ENCODE peak calls at places on chromosomes 3 and 15, in four cellular contexts. F is CD8-positive, alpha-beta memory T cell; U is spleen; O is cardiac muscle cell. J is an unnamed sample.

GRCh38 chr3:161474691-161475090 is 21.9 kb upstream of the OTOL1 start:
- DNase-seq in F (no peak), O (no peak), U (no peak), J (no peak)

GRCh38 chr3:154018100-154018696 is 103.0 kb upstream of the ARHGEF26 start:
- DNase-seq in F (no peak), U (peak; percentile 49), O (peak; percentile 43), J (peak; percentile 43)

GRCh38 chr15:33067456-33067855 is 127.1 kb downstream of the FMN1 start:
- DNase-seq in F (no peak), O (peak; percentile 6), U (no peak), J (no peak)

GRCh38 chr3:107218864-107219269 is 158.4 kb upstream of the CCDC54 start:
- DNase-seq in F (no peak), O (no peak), U (no peak), J (no peak)

GRCh38 chr3:11818033-11818432 is 28.7 kb downstream of the TAMM41 start:
- DNase-seq in O (no peak), F (no peak), U (no peak), J (no peak)

GRCh38 chr15:69996842-69997478 is 100.8 kb downstream of the TLE3 start:
- DNase-seq in U (peak; percentile 49), O (no peak), F (no peak), J (no peak)

GRCh38 chr3:73026702-73027101 is 30.1 kb downstream of the PPP4R2 start:
- DNase-seq in O (no peak), U (no peak), F (no peak), J (no peak)

GRCh38 chr3:189389346-189389745 is 217.6 kb downstream of the TPRG1 start:
- DNase-seq in F (no peak), U (no peak), O (peak; percentile 16), J (no peak)

GRCh38 chr3:171181907-171182690 is 155.6 kb upstream of the SLC2A2 start:
- DNase-seq in U (no peak), F (no peak), O (peak; percentile 79), J (no peak)

GRCh38 chr3:39639344-39640236 is 169.8 kb upstream of the MYRIP start:
- DNase-seq in O (peak; percentile 94), U (no peak), F (no peak), J (no peak)

GRCh38 chr3:144879701-144880100 is 908.1 kb downstream of the DIPK2A start:
- DNase-seq in U (no peak), F (no peak), O (no peak), J (no peak)

GRCh38 chr3:172561894-172562664 is 38.8 kb upstream of the TNFSF10 start:
- DNase-seq in F (no peak), O (no peak), U (no peak), J (no peak)

GRCh38 chr3:7693976-7694375 is 807.6 kb upstream of the LMCD1 start:
- DNase-seq in O (no peak), U (no peak), F (no peak), J (no peak)
- H3K9me3 ChIP-seq in O (no peaks in the 10 kb centered on the region), U (no peaks in the 10 kb centered on the region), F (no peaks in the 10 kb centered on the region), J (no peaks in the 10 kb centered on the region)

DNA sequence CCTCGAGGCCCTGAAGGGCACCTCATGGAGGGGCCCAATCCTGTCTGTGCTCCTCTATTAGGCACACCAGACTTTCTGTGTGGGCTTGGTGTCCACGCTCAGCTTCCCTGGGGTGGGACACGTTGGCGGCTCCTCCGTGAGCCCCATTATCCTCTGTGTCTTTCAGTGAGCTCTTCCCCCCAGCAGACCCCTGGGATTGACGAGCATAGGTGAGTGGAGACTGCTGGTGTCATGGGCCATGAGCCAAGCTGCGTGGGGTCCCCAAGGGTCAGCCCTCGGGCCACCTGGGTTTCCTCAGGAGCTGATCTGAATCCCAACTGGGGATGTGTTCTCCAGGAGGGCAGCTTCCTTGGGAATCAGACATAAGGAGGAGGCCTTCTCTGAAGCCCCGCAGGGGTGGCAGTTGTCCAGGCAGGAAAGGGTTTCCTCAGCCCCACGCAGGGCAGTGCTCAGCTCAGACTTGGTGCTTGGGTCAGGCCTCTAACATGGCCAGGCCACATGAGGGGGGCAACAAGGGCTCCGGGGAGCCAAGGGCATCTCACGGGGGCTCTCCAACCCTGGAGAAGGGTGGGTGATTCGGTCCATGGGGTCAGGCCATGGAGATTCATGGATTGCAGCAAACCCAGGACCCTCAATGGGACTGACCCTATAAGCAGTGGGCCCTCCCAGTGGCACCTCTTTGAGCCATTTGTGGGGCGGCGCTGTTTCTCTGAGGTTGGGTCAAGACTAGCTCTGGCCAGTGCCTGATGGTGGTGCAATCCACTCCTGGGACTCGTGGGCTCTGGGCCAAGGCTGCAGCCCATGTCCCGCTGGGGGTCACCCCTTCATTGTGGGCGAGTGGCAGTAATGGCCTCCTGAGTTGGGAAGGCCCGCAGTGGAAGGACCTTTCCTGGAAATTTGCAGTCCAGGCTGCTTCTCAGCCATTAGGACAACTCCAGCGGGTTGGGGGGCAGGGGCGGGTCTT is 222.5 kb downstream of the SNRPN start:
- DNase-seq in F (no peak), O (no peak), U (peak; percentile 51), J (peak; percentile 3)
- H3K9me3 ChIP-seq in F (peaks cover 6% of the 10 kb centered on the region), O (no peaks in the 10 kb centered on the region), U (peaks cover 100% of the 10 kb centered on the region), J (no peaks in the 10 kb centered on the region)

DNA sequence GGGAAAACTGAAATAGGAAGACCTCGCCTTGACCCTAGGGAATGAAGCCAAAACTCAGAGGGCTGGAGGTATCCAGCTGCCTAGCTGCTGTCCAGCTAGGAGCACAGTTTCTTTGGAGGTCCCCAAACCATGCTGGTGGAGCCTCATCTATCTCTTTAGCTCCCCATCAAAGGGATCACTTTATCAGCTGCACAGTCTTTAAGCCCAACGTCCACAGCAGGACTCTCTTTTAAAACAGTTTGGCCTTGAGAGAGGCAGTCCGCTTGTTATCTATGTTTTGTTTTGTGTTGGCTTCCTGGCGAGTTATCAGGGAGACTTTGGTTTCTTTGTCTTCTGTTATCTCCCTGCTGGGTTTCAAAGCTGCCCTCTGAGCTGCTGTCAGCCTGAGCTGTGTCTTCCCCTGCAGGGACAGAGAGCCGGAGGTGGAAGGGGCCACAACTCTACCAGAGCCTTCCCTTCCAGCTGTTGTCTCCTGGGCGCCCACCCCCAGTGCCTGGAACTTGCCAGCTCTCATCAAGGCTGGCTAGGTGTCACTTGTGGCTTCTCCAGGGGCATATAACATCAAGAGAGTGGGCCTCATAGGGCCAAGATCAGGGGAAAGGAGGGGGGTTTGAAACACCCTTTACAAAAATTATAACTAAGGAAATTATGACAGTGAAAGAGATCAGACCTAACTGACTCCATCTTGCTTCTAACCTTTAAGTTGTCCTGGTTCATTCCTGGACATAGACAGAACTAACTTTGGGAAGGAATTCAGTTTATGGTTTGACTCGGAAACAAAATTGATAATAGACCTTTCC is 61.4 kb upstream of the C15orf39 start:
- DNase-seq in U (no peak), F (no peak), O (peak; percentile 28), J (no peak)
- H3K9me3 ChIP-seq in U (peaks cover 46% of the 10 kb centered on the region), F (peaks cover 21% of the 10 kb centered on the region), O (no peaks in the 10 kb centered on the region), J (peaks cover 37% of the 10 kb centered on the region)

DNA sequence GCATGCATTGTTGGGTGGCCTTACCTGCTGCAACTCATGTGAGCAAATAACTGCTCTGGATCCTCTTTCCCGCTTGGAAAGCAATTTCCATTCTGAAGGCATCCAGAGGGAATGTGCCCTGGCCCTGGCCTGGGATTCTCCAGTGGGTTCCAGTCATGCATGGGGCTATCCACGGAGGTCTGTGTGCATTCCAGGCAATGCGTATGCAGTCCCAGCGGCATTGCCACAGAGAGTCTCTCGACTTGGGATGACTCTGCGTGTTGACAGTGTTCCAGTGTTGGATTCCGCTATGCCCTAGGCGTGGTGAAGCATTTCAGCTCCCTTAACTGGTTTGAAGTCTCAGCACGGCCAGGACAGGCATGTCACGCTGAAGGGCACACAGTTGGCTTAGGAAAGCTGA is 113.9 kb downstream of the SNRPN start:
- DNase-seq in F (peak; percentile 3), U (no peak), O (no peak), J (no peak)
- H3K9me3 ChIP-seq in F (peaks cover 100% of the 10 kb centered on the region), U (peaks cover 100% of the 10 kb centered on the region), O (peaks cover 30% of the 10 kb centered on the region), J (peaks cover 9% of the 10 kb centered on the region)

DNA sequence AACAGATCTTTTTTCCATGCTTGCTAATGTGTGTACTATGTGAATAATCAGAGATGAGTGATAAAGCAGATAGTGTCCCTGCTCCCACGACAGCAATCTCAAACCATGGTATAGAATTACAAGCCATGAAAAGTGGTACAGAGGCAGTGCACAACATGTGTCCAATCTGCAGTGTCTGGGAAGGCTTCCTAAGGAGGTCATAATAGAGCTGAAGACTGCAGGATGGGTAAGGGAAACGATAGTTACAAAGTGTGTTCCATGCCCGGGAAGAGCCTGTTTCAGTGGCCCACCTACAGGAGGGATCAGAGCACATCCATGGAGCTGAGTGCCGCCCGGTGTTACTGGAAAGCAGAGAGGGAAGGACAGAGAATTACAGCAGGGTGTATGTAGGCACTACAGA is 48.9 kb downstream of the PAK2 start:
- DNase-seq in U (no peak), O (peak; percentile 6), F (no peak), J (no peak)
- H3K9me3 ChIP-seq in U (no peaks in the 10 kb centered on the region), O (no peaks in the 10 kb centered on the region), F (no peaks in the 10 kb centered on the region), J (no peaks in the 10 kb centered on the region)

GRCh38 chr3:21256932-21257331 is 494.1 kb downstream of the ZNF385D start:
- DNase-seq in F (no peak), U (no peak), O (peak; percentile 29), J (no peak)

GRCh38 chr3:21260507-21260906 is 490.5 kb downstream of the ZNF385D start:
- DNase-seq in O (no peak), U (no peak), F (no peak), J (no peak)
- H3K9me3 ChIP-seq in O (no peaks in the 10 kb centered on the region), U (peaks cover 3% of the 10 kb centered on the region), F (no peaks in the 10 kb centered on the region), J (no peaks in the 10 kb centered on the region)

DNA sequence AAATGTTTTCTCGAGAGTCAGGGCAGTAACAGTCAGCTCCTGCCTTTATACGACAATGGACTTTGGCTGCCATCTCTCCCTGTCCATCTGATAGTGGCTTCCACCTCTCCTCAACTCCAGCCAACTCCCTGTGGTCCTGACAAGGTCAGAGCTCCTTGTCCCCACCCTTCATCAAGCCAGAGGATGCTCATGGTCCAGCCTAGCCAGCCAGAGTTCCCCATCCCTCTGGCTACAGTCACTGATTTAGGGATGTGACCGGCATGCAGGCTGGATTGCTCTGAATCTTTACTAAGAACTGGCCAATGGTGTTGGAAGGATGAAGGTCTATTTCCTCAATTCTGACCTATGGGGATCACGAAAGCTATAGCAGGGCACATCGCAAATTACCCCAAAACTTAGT is 156.1 kb downstream of the OR4M2 start:
- DNase-seq in F (peak; percentile 39), O (no peak), U (peak; percentile 36), J (no peak)
- H3K9me3 ChIP-seq in F (no peaks in the 10 kb centered on the region), O (peaks cover 9% of the 10 kb centered on the region), U (no peaks in the 10 kb centered on the region), J (peaks cover 70% of the 10 kb centered on the region)

GRCh38 chr3:194471863-194472262 is 14.9 kb downstream of the ATP13A3 start:
- DNase-seq in U (no peak), O (no peak), F (no peak), J (no peak)

GRCh38 chr3:194469977-194470376 is 16.8 kb downstream of the ATP13A3 start:
- DNase-seq in U (no peak), O (no peak), F (no peak), J (peak; percentile 82)

GRCh38 chr3:194470615-194471014 is 16.2 kb downstream of the ATP13A3 start:
- DNase-seq in F (no peak), O (peak; percentile 53), U (no peak), J (no peak)

GRCh38 chr3:194474675-194475074 is 12.1 kb downstream of the ATP13A3 start:
- DNase-seq in U (no peak), O (no peak), F (no peak), J (no peak)

GRCh38 chr3:194472290-194472920 is 14.4 kb downstream of the ATP13A3 start:
- DNase-seq in F (no peak), O (peak; percentile 82), U (no peak), J (peak; percentile 58)
- H3K9me3 ChIP-seq in F (no peaks in the 10 kb centered on the region), O (no peaks in the 10 kb centered on the region), U (no peaks in the 10 kb centered on the region), J (no peaks in the 10 kb centered on the region)